ENCODE peak calls at places on chromosomes 7 and 10, in five cellular contexts. One of them, this sample, is unnamed.

GRCh38 chr10:56316603-56317002 is 44.5 kb downstream of the ZWINT start:
- DNase-seq in GM04504: no peak
- DNase-seq in fibroblast of the aortic adventitia: no peak
- DNase-seq in left cardiac atrium: no peak
- DNase-seq in iPS-NIHi11: no peak
- DNase-seq in this sample: no peak

GRCh38 chr7:128876127-128876526 is 13.5 kb downstream of the ATP6V1F start:
- DNase-seq in fibroblast of the aortic adventitia: no peak
- DNase-seq in left cardiac atrium: no peak
- DNase-seq in iPS-NIHi11: no peak
- DNase-seq in GM04504: no peak
- DNase-seq in this sample: no peak

GRCh38 chr7:158407581-158408331 is 179.9 kb downstream of the PTPRN2 start:
- DNase-seq in fibroblast of the aortic adventitia: no peak
- DNase-seq in left cardiac atrium: no peak
- DNase-seq in iPS-NIHi11: no peak
- DNase-seq in GM04504: no peak
- DNase-seq in this sample: no peak

GRCh38 chr10:78947226-78947625 is 121.5 kb upstream of the ZMIZ1 start:
- DNase-seq in left cardiac atrium: no peak
- DNase-seq in fibroblast of the aortic adventitia: no peak
- DNase-seq in GM04504: no peak
- DNase-seq in iPS-NIHi11: no peak
- DNase-seq in this sample: no peak

GRCh38 chr7:46811529-46811928 is 770.4 kb downstream of the TNS3 start:
- DNase-seq in fibroblast of the aortic adventitia: peak
- DNase-seq in GM04504: peak
- DNase-seq in iPS-NIHi11: no peak
- DNase-seq in left cardiac atrium: peak
- DNase-seq in this sample: no peak

GRCh38 chr7:734214-734613 is 7.1 kb upstream of the PRKAR1B start:
- DNase-seq in left cardiac atrium: no peak
- DNase-seq in iPS-NIHi11: no peak
- DNase-seq in fibroblast of the aortic adventitia: no peak
- DNase-seq in GM04504: no peak
- DNase-seq in this sample: no peak

GRCh38 chr7:11524476-11525398 is 307.3 kb downstream of the THSD7A start:
- DNase-seq in GM04504: no peak
- DNase-seq in fibroblast of the aortic adventitia: no peak
- DNase-seq in left cardiac atrium: no peak
- DNase-seq in iPS-NIHi11: no peak
- DNase-seq in this sample: no peak

GRCh38 chr7:32507416-32507815 is 12.1 kb downstream of the AVL9 start:
- DNase-seq in iPS-NIHi11: no peak
- DNase-seq in fibroblast of the aortic adventitia: no peak
- DNase-seq in GM04504: peak
- DNase-seq in left cardiac atrium: no peak
- DNase-seq in this sample: no peak

GRCh38 chr7:87517136-87517805 is 41.8 kb upstream of the ABCB4 start:
- DNase-seq in fibroblast of the aortic adventitia: peak
- DNase-seq in GM04504: no peak
- DNase-seq in left cardiac atrium: no peak
- DNase-seq in iPS-NIHi11: no peak
- DNase-seq in this sample: no peak

GRCh38 chr10:114767101-114767588 is 54.4 kb upstream of the FHIP2A start:
- DNase-seq in fibroblast of the aortic adventitia: peak
- DNase-seq in left cardiac atrium: no peak
- DNase-seq in GM04504: peak
- DNase-seq in iPS-NIHi11: no peak
- DNase-seq in this sample: no peak

GRCh38 chr7:411677-412312 is 107.9 kb downstream of the PDGFA start:
- DNase-seq in iPS-NIHi11: peak
- DNase-seq in GM04504: no peak
- DNase-seq in fibroblast of the aortic adventitia: no peak
- DNase-seq in left cardiac atrium: peak
- DNase-seq in this sample: no peak

GRCh38 chr10:103896225-103896624 is 21.8 kb downstream of the STN1 start:
- DNase-seq in fibroblast of the aortic adventitia: peak
- DNase-seq in iPS-NIHi11: no peak
- DNase-seq in GM04504: no peak
- DNase-seq in left cardiac atrium: no peak
- DNase-seq in this sample: no peak

GRCh38 chr7:132778761-132779160 is 202.5 kb upstream of the PLXNA4 start:
- DNase-seq in left cardiac atrium: no peak
- DNase-seq in fibroblast of the aortic adventitia: no peak
- DNase-seq in iPS-NIHi11: no peak
- DNase-seq in GM04504: no peak
- DNase-seq in this sample: no peak

GRCh38 chr7:156094350-156095146 is 282.3 kb upstream of the SHH start:
- DNase-seq in iPS-NIHi11: no peak
- DNase-seq in fibroblast of the aortic adventitia: no peak
- DNase-seq in left cardiac atrium: no peak
- DNase-seq in GM04504: no peak
- DNase-seq in this sample: no peak

GRCh38 chr7:73518470-73518869 is 3.6 kb downstream of the BAZ1B start:
- DNase-seq in left cardiac atrium: no peak
- DNase-seq in fibroblast of the aortic adventitia: no peak
- DNase-seq in GM04504: no peak
- DNase-seq in iPS-NIHi11: no peak
- DNase-seq in this sample: no peak

GRCh38 chr7:157597562-157597961 is 260.8 kb downstream of the DNAJB6 start:
- DNase-seq in fibroblast of the aortic adventitia: no peak
- DNase-seq in GM04504: no peak
- DNase-seq in iPS-NIHi11: no peak
- DNase-seq in left cardiac atrium: no peak
- DNase-seq in this sample: no peak

GRCh38 chr10:90988802-90989201 is 67.9 kb upstream of the ANKRD1 start:
- DNase-seq in GM04504: no peak
- DNase-seq in iPS-NIHi11: no peak
- DNase-seq in fibroblast of the aortic adventitia: no peak
- DNase-seq in left cardiac atrium: no peak
- DNase-seq in this sample: no peak

GRCh38 chr10:110833941-110834621 is 37.6 kb upstream of the PDCD4 start:
- DNase-seq in left cardiac atrium: no peak
- DNase-seq in fibroblast of the aortic adventitia: no peak
- DNase-seq in iPS-NIHi11: no peak
- DNase-seq in GM04504: no peak
- DNase-seq in this sample: no peak

GRCh38 chr10:43857206-43857952 is 208.7 kb upstream of the ZNF32 start:
- DNase-seq in iPS-NIHi11: no peak
- DNase-seq in left cardiac atrium: peak
- DNase-seq in fibroblast of the aortic adventitia: peak
- DNase-seq in GM04504: no peak
- DNase-seq in this sample: no peak

GRCh38 chr10:121900443-121901174 is 27.2 kb downstream of the ATE1 start:
- DNase-seq in left cardiac atrium: no peak
- DNase-seq in fibroblast of the aortic adventitia: peak
- DNase-seq in GM04504: peak
- DNase-seq in iPS-NIHi11: peak
- DNase-seq in this sample: no peak

GRCh38 chr10:91856637-91857036 is 52.6 kb downstream of the FGFBP3 start:
- DNase-seq in fibroblast of the aortic adventitia: peak
- DNase-seq in left cardiac atrium: no peak
- DNase-seq in GM04504: no peak
- DNase-seq in iPS-NIHi11: no peak
- DNase-seq in this sample: no peak

GRCh38 chr7:101096957-101097347 is 11.7 kb downstream of the TRIM56 start:
- DNase-seq in left cardiac atrium: no peak
- DNase-seq in fibroblast of the aortic adventitia: no peak
- DNase-seq in GM04504: no peak
- DNase-seq in iPS-NIHi11: no peak
- DNase-seq in this sample: no peak

GRCh38 chr10:131697461-131698128 is 203.2 kb upstream of the PPP2R2D start:
- DNase-seq in fibroblast of the aortic adventitia: no peak
- DNase-seq in GM04504: no peak
- DNase-seq in iPS-NIHi11: no peak
- DNase-seq in left cardiac atrium: no peak
- DNase-seq in this sample: no peak

GRCh38 chr10:71920540-71921318 is 43.5 kb upstream of the CHST3 start:
- DNase-seq in fibroblast of the aortic adventitia: peak
- DNase-seq in GM04504: no peak
- DNase-seq in left cardiac atrium: no peak
- DNase-seq in iPS-NIHi11: no peak
- DNase-seq in this sample: no peak

GRCh38 chr10:36171546-36171945 is 529.5 kb upstream of the FZD8 start:
- DNase-seq in GM04504: no peak
- DNase-seq in iPS-NIHi11: peak
- DNase-seq in fibroblast of the aortic adventitia: no peak
- DNase-seq in left cardiac atrium: no peak
- DNase-seq in this sample: no peak

GRCh38 chr10:119246862-119247549 is 39.6 kb downstream of the GRK5 start:
- DNase-seq in left cardiac atrium: peak
- DNase-seq in fibroblast of the aortic adventitia: peak
- DNase-seq in GM04504: peak
- DNase-seq in iPS-NIHi11: no peak
- DNase-seq in this sample: no peak

GRCh38 chr7:102467581-102468415 is 3.0 kb downstream of the LRWD1 start:
- DNase-seq in GM04504: no peak
- DNase-seq in fibroblast of the aortic adventitia: no peak
- DNase-seq in iPS-NIHi11: no peak
- DNase-seq in left cardiac atrium: peak
- DNase-seq in this sample: no peak

GRCh38 chr10:5888843-5889623 is 660 bp downstream of the ANKRD16 start:
- DNase-seq in GM04504: no peak
- DNase-seq in fibroblast of the aortic adventitia: peak
- DNase-seq in left cardiac atrium: peak
- DNase-seq in iPS-NIHi11: peak
- DNase-seq in this sample: peak

GRCh38 chr7:84701524-84702306 is 485.1 kb downstream of the SEMA3D start:
- DNase-seq in GM04504: peak
- DNase-seq in fibroblast of the aortic adventitia: peak
- DNase-seq in left cardiac atrium: no peak
- DNase-seq in iPS-NIHi11: peak
- DNase-seq in this sample: no peak

GRCh38 chr10:132395704-132396494 is 1.1 kb upstream of the PWWP2B start:
- DNase-seq in fibroblast of the aortic adventitia: no peak
- DNase-seq in GM04504: no peak
- DNase-seq in iPS-NIHi11: peak
- DNase-seq in left cardiac atrium: peak
- DNase-seq in this sample: no peak